ENCODE peak calls at places on chromosome 22, in ten cellular contexts. I is H9; A is heart right ventricle; L is posterior vena cava; X is activated T-cell treated with anti-CD3 and anti-CD28 coated beads for 1 hour; C is activated CD4-positive, alpha-beta T cell treated with anti-CD3 and anti-CD28 coated beads, Interleukin-2, amount 10 ng/mL, durations not matched to agents 7 days and 5 days; E is left colon; Q is astrocyte of the spinal cord; D is CD4-positive, alpha-beta T cell; W is coronary artery. S is an unnamed sample.
A peak's percentile ranks its signal among the peaks of the same experiment; 100 is the strongest.

GRCh38 chr22:40176921-40177737 is 596 bp upstream of the TNRC6B start:
- DNase-seq in I (peak; percentile 76), A (no peak), L (no peak), X (peak; percentile 47), C (peak; percentile 78), E (peak; percentile 51), Q (peak; percentile 69), D (peak; percentile 73), W (no peak), S (peak; percentile 12)

GRCh38 chr22:37179622-37180420 is 8.2 kb downstream of the C1QTNF6 start:
- DNase-seq in I (no peak), A (no peak), L (peak; percentile 80), X (no peak), C (no peak), E (peak; percentile 78), Q (no peak), D (no peak), W (no peak), S (no peak)

GRCh38 chr22:38186429-38186828 is 4.8 kb upstream of the PLA2G6 start:
- DNase-seq in I (no peak), A (no peak), L (no peak), X (no peak), C (no peak), E (no peak), Q (no peak), D (no peak), W (no peak), S (no peak)

GRCh38 chr22:26949193-26949592 is 291.8 kb downstream of the MIAT start:
- DNase-seq in I (no peak), A (no peak), L (no peak), X (no peak), C (peak; percentile 41), E (no peak), Q (no peak), D (no peak), W (no peak), S (no peak)

GRCh38 chr22:19723990-19724827 is 870 bp downstream of the GP1BB start:
- DNase-seq in I (peak; percentile 79), A (no peak), L (no peak), X (no peak), C (no peak), E (no peak), Q (no peak), D (no peak), W (no peak), S (no peak)

GRCh38 chr22:39233736-39234120 is 11.1 kb downstream of the PDGFB start:
- DNase-seq in I (no peak), A (peak; percentile 80), L (no peak), X (no peak), C (no peak), E (no peak), Q (no peak), D (no peak), W (no peak), S (no peak)

GRCh38 chr22:37119872-37120271 is 10.4 kb upstream of the TMPRSS6 start:
- DNase-seq in I (no peak), A (no peak), L (no peak), X (no peak), C (no peak), E (no peak), Q (no peak), D (no peak), W (no peak), S (no peak)

GRCh38 chr22:31313366-31314147 is 21.3 kb upstream of the PIK3IP1 start:
- DNase-seq in I (peak; percentile 77), A (peak; percentile 85), L (peak; percentile 86), X (peak; percentile 64), C (peak; percentile 77), E (peak; percentile 85), Q (peak; percentile 67), D (peak; percentile 71), W (no peak), S (peak; percentile 47)

GRCh38 chr22:46348099-46348695 is 12.7 kb downstream of the TRMU start:
- DNase-seq in I (no peak), A (no peak), L (no peak), X (no peak), C (no peak), E (no peak), Q (no peak), D (no peak), W (no peak), S (no peak)

GRCh38 chr22:44624689-44625420 is 77.1 kb upstream of the PRR5 start:
- DNase-seq in I (no peak), A (no peak), L (peak; percentile 62), X (no peak), C (no peak), E (no peak), Q (no peak), D (no peak), W (no peak), S (no peak)

GRCh38 chr22:27686534-27686933 is 115.0 kb downstream of the MN1 start:
- DNase-seq in I (no peak), A (peak; percentile 89), L (peak; percentile 96), X (no peak), C (no peak), E (peak; percentile 20), Q (peak; percentile 75), D (no peak), W (peak; percentile 98), S (no peak)

GRCh38 chr22:23859201-23859600 is 1.5 kb downstream of the SLC2A11 start:
- DNase-seq in I (no peak), A (no peak), L (no peak), X (no peak), C (no peak), E (no peak), Q (no peak), D (no peak), W (no peak), S (no peak)

GRCh38 chr22:19876314-19876940 is 21.8 kb upstream of the GNB1L start:
- DNase-seq in I (no peak), A (no peak), L (peak; percentile 79), X (no peak), C (no peak), E (no peak), Q (no peak), D (no peak), W (no peak), S (no peak)

GRCh38 chr22:35883028-35883620 is 145.5 kb downstream of the RBFOX2 start:
- DNase-seq in I (no peak), A (peak; percentile 38), L (no peak), X (no peak), C (no peak), E (no peak), Q (peak; percentile 45), D (no peak), W (no peak), S (no peak)

GRCh38 chr22:32803020-32803758 is 1.7 kb downstream of the TIMP3 start:
- DNase-seq in I (no peak), A (no peak), L (no peak), X (no peak), C (no peak), E (no peak), Q (peak; percentile 44), D (no peak), W (no peak), S (no peak)

GRCh38 chr22:46547179-46547882 is 9.9 kb upstream of the CELSR1 start:
- DNase-seq in I (no peak), A (peak; percentile 58), L (peak; percentile 86), X (no peak), C (no peak), E (no peak), Q (peak; percentile 66), D (no peak), W (no peak), S (no peak)

GRCh38 chr22:38938221-38938620 is 19.2 kb upstream of the APOBEC3A start:
- DNase-seq in I (no peak), A (no peak), L (no peak), X (no peak), C (no peak), E (no peak), Q (no peak), D (no peak), W (no peak), S (no peak)

GRCh38 chr22:19713650-19714319 is 518 bp upstream of the SEPTIN5 start:
- DNase-seq in I (no peak), A (no peak), L (no peak), X (no peak), C (no peak), E (no peak), Q (no peak), D (no peak), W (no peak), S (no peak)

GRCh38 chr22:31836010-31836409 is 82.2 kb downstream of the DEPDC5 start:
- DNase-seq in I (no peak), A (no peak), L (no peak), X (no peak), C (no peak), E (no peak), Q (no peak), D (no peak), W (no peak), S (no peak)

S was measured in T-helper 2 cell.